ENCODE peak calls at places on chromosomes 16 and 17, in five cellular contexts. Y is CMK; C is central memory CD8-positive, alpha-beta T cell; E is fibroblast of pulmonary artery; K is OCI-LY7. L is an unnamed sample.

GRCh38 chr17:72381597-72382397 is 261.0 kb downstream of the SOX9 start:
- DNase-seq in C (no peak), E (no peak), Y (no peak), K (no peak), L (no peak)

GRCh38 chr16:8866118-8866883 is 2.5 kb downstream of the CARHSP1 start:
- DNase-seq in E (peak), K (no peak), C (no peak), Y (no peak), L (no peak)

GRCh38 chr17:79065105-79065670 is 9.4 kb upstream of the ENGASE start:
- DNase-seq in E (peak), Y (no peak), C (no peak), K (peak), L (peak)

GRCh38 chr17:6471531-6472465 is 27.5 kb downstream of the PIMREG start:
- DNase-seq in K (no peak), Y (no peak), E (peak), C (no peak), L (no peak)

GRCh38 chr17:6040473-6040872 is 29.7 kb upstream of the WSCD1 start:
- DNase-seq in E (no peak), K (no peak), C (no peak), Y (no peak), L (no peak)

GRCh38 chr17:83181991-83182619 is 102.7 kb downstream of the METRNL start:
- DNase-seq in K (no peak), E (no peak), Y (no peak), C (no peak), L (no peak)

GRCh38 chr17:76011951-76012350 is 11.3 kb downstream of the CDK3 start:
- DNase-seq in C (no peak), E (no peak), K (no peak), Y (no peak), L (no peak)

GRCh38 chr16:56625140-56625942 is at the start of gene MT1E:
- DNase-seq in K (no peak), E (peak), C (no peak), Y (no peak), L (peak)

GRCh38 chr16:19912445-19913305 is 28.0 kb upstream of the GPRC5B start:
- DNase-seq in E (peak), Y (no peak), C (no peak), K (no peak), L (no peak)

GRCh38 chr16:30491744-30492308 is 19.3 kb downstream of the ITGAL start:
- DNase-seq in E (peak), C (no peak), Y (peak), K (no peak), L (no peak)

GRCh38 chr16:57533618-57534336 is 2.6 kb downstream of the CCDC102A start:
- DNase-seq in E (no peak), Y (no peak), K (no peak), C (no peak), L (no peak)

GRCh38 chr16:83727018-83727417 is 80.8 kb upstream of the HSBP1 start:
- DNase-seq in C (no peak), E (peak), Y (peak), K (no peak), L (peak)

GRCh38 chr16:1180772-1181714 is 28.1 kb downstream of the CACNA1H start:
- DNase-seq in E (no peak), K (no peak), Y (no peak), C (no peak), L (no peak)

GRCh38 chr17:69042308-69042707 is 18.4 kb downstream of the ABCA9 start:
- DNase-seq in E (no peak), K (no peak), Y (no peak), C (no peak), L (no peak)

GRCh38 chr17:4946312-4946976 is 1.9 kb downstream of the PFN1 start:
- DNase-seq in Y (no peak), C (no peak), K (peak), E (no peak), L (no peak)

GRCh38 chr16:51834131-51834530 is 683.1 kb upstream of the SALL1 start:
- DNase-seq in E (peak), K (no peak), Y (no peak), C (no peak), L (no peak)

GRCh38 chr17:7803981-7804380 is 30.0 kb upstream of the KDM6B start:
- DNase-seq in Y (no peak), K (no peak), C (no peak), E (peak), L (no peak)

GRCh38 chr16:680967-681745 is 946 bp downstream of the STUB1 start:
- DNase-seq in E (peak), Y (no peak), K (peak), C (no peak), L (no peak)

GRCh38 chr17:80827646-80828643 is 163.7 kb upstream of the CHMP6 start:
- DNase-seq in K (peak), E (no peak), Y (no peak), C (no peak), L (no peak)

GRCh38 chr16:74760007-74760767 is 14.4 kb downstream of the FA2H start:
- DNase-seq in K (no peak), C (no peak), E (no peak), Y (no peak), L (no peak)

GRCh38 chr17:19768046-19768782 is 20.1 kb upstream of the ALDH3A1 start:
- DNase-seq in E (no peak), C (no peak), Y (no peak), K (peak), L (no peak)

GRCh38 chr17:47850692-47851573 is at the start of gene SP6:
- DNase-seq in C (peak), K (no peak), E (peak), Y (no peak), L (no peak)

GRCh38 chr16:55368205-55368604 is 44.2 kb downstream of the IRX6 start:
- DNase-seq in E (no peak), C (no peak), K (no peak), Y (no peak), L (peak)

GRCh38 chr16:75402821-75403475 is 30.4 kb downstream of the CFDP1 start:
- DNase-seq in K (peak), E (peak), Y (no peak), C (no peak), L (no peak)

GRCh38 chr16:10575506-10576130 is 4.8 kb downstream of the EMP2 start:
- DNase-seq in C (no peak), Y (no peak), E (peak), K (no peak), L (no peak)

GRCh38 chr16:14070555-14070876 is 603 bp upstream of the MRTFB start:
- DNase-seq in C (no peak), Y (no peak), E (no peak), K (no peak), L (no peak)

GRCh38 chr17:60916043-60916442 is 238.4 kb downstream of the BCAS3 start:
- DNase-seq in Y (no peak), K (no peak), E (no peak), C (no peak), L (no peak)

GRCh38 chr17:38325221-38325851 is 18.4 kb downstream of the GPR179 start:
- DNase-seq in E (no peak), C (no peak), Y (no peak), K (peak), L (no peak)

GRCh38 chr16:76035689-76036088 is 241.5 kb upstream of the CNTNAP4 start:
- DNase-seq in Y (no peak), E (no peak), K (peak), C (no peak), L (no peak)

L was measured in HL-60.